ENCODE peak calls at places on chromosomes 12 and 14, in seven cellular contexts. C is fibroblast of pulmonary artery, K is fibroblast of the aortic adventitia, B is fibroblast of lung, S is AG10803, V is mucosa of descending colon, N is lower leg skin. D is an unnamed sample.

GRCh38 chr12:7937867-7938506 is 2.0 kb upstream of the SLC2A3 start:
- DNase-seq in S (no peak), C (peak; percentile 59), B (peak; percentile 22), N (no peak), V (no peak), K (no peak), D (no peak)

GRCh38 chr12:105444050-105444808 is 113.7 kb downstream of the C12orf75 start:
- DNase-seq in S (no peak), K (peak; percentile 46), V (peak; percentile 7), C (peak; percentile 39), B (no peak), N (no peak), D (peak; percentile 75)

GRCh38 chr14:60710506-60710905 is 13.6 kb downstream of the SIX4 start:
- DNase-seq in B (no peak), V (no peak), S (no peak), N (no peak), K (no peak), C (no peak), D (no peak)

GRCh38 chr14:64704743-64705405 is 650 bp downstream of the PLEKHG3 start:
- DNase-seq in K (no peak), V (peak; percentile 62), C (no peak), B (no peak), N (no peak), S (peak; percentile 15), D (no peak)

GRCh38 chr14:104644656-104645055 is 40.1 kb upstream of the TMEM179 start:
- DNase-seq in N (no peak), V (no peak), B (no peak), K (no peak), S (no peak), C (no peak), D (no peak)

GRCh38 chr12:93706387-93706786 is 29.2 kb downstream of the CRADD start:
- DNase-seq in C (no peak), K (no peak), S (no peak), B (no peak), N (no peak), V (no peak), D (peak; percentile 7)

GRCh38 chr12:4780624-4781023 is 60.4 kb downstream of the GALNT8 start:
- DNase-seq in S (no peak), B (no peak), N (peak; percentile 56), V (no peak), K (no peak), C (no peak), D (no peak)

GRCh38 chr14:32408018-32408417 is 78.9 kb downstream of the AKAP6 start:
- DNase-seq in S (no peak), C (peak; percentile 55), B (no peak), K (peak; percentile 13), V (no peak), N (no peak), D (no peak)

GRCh38 chr12:29726321-29726692 is 57.4 kb downstream of the TMTC1 start:
- DNase-seq in N (no peak), V (peak; percentile 7), K (peak; percentile 30), S (no peak), C (peak; percentile 77), B (peak; percentile 47), D (peak; percentile 48)

GRCh38 chr14:28609228-28609828 is 157.3 kb upstream of the FOXG1 start:
- DNase-seq in S (peak; percentile 0), B (peak; percentile 59), V (peak; percentile 64), K (peak; percentile 71), C (peak; percentile 87), N (no peak), D (peak; percentile 10)

GRCh38 chr12:54865683-54866324 is 11.5 kb downstream of the MUCL1 start:
- DNase-seq in K (no peak), N (no peak), B (no peak), V (no peak), C (no peak), S (no peak), D (no peak)

GRCh38 chr12:51326762-51327439 is 2.9 kb upstream of the BIN2 start:
- DNase-seq in S (peak; percentile 72), B (peak; percentile 66), K (peak; percentile 93), N (peak; percentile 37), C (peak; percentile 92), V (no peak), D (peak; percentile 59)

GRCh38 chr12:52687527-52688385 is 7.5 kb upstream of the KRT1 start:
- DNase-seq in N (no peak), B (no peak), V (peak; percentile 35), K (no peak), C (no peak), S (no peak), D (no peak)

GRCh38 chr12:89731064-89731463 is 22.4 kb upstream of the ATP2B1 start:
- DNase-seq in N (no peak), V (no peak), C (peak; percentile 36), S (no peak), B (peak; percentile 40), K (peak; percentile 27), D (peak; percentile 30)

GRCh38 chr14:100658514-100658886 is 68.2 kb upstream of the DLK1 start:
- DNase-seq in N (no peak), S (no peak), C (no peak), B (no peak), V (no peak), K (no peak), D (no peak)

GRCh38 chr12:51855586-51856428 is 7.3 kb upstream of the FIGNL2 start:
- DNase-seq in N (no peak), S (peak; percentile 60), B (no peak), K (peak; percentile 63), C (peak; percentile 35), V (no peak), D (no peak)

GRCh38 chr12:51388066-51388799 is 3.0 kb downstream of the GALNT6 start:
- DNase-seq in C (peak; percentile 65), S (peak; percentile 81), N (peak; percentile 55), B (peak; percentile 82), K (peak; percentile 67), V (no peak), D (no peak)

GRCh38 chr12:43937947-43938346 is 102.1 kb downstream of the TMEM117 start:
- DNase-seq in V (no peak), N (no peak), S (peak; percentile 6), B (peak; percentile 17), C (peak; percentile 17), K (peak; percentile 16), D (peak; percentile 14)

GRCh38 chr14:67485501-67486095 is 2.9 kb downstream of the TMEM229B start:
- DNase-seq in N (no peak), S (peak; percentile 35), K (no peak), B (no peak), V (no peak), C (peak; percentile 46), D (peak; percentile 5)

DNA sequence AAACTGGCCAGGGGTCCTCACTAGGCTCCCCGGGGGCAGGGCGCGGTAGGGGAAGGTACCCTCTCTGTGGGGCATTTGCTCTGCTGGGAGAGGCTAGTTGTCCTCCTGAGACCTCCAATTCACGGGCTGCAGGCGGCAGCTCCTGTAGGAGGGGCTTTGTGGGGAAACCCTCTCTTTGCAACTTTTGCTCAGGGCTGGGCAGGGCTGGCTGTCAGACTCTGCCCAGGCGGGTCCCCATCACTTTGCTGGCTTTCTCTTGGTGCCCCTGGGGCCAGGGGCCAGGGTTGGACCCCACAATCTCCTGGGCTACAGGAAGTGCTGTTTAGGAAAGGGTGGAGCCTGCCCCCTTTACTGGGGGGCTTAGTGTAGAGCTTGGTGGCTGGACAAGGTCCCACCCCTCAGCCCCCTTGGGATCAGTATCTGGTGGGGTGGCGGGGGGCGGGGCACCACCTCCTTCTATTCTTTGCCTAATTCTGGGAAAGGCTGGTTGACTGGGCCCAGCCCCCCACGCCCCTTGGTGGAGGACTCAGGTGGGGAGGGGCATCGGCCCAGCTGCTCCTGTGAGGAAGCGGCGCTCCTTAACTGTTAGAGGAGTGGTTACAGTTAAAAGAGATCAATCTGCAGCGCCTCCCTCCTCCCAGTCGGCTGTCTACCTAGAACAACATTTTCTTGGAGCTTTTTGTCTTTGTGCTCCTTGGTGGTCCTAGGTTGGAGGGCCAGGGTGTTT is 918.7 kb downstream of the AACS start:
- DNase-seq in K (no peak), S (no peak), N (no peak), V (no peak), C (no peak), B (no peak), D (no peak)
- H3K4me3 ChIP-seq in K (peak overlapping the region; percentile 55), S (no peak overlapping the region), N (no peak overlapping the region), V (no peak overlapping the region), C (peak overlapping the region; percentile 5), B (no peak overlapping the region), D (peak overlapping the region; percentile 37)

DNA sequence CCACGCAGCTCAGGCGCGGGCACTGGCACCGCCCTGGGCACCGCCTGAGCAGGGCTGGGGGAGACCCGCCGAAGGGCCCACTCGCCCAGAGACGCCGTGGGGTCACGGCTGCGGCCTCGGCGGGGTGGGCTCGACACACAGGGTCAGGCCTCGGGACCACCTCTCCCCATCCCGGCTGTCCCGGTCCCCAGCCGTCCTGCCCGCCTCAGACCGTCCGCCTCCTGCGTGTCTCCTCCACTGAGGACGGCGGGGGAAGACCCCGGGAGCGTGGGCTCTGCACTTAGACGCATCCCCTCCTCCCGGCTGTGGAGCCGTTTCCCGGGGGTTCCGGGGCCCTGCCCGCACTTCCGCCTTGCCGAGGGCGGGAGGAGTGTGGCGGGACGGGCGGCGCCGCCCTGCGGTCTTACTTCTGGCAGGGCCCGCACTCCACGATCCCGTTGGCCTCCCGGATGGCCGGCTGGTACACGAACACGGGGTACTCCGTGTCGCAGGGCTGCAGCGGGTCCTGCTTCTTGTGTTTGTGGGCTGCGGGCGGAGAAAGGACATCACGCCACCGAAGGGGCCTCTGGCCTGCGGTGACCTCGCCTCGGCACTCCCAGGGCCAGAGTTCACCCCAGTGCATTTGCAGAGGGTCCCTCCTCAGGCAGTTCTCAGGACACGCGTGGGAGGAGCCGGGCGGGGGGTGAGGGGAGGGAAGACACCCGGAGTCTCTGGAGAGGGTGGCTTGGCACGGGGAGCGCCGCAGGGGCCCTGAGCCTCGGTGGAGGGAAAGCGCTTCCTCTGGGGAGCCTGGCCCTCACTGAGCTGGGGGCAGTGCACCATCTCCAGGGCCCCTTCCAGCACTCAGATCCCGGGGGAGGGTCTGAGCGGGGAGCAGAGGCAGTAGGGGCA is 23.1 kb upstream of the LRTM2 start:
- DNase-seq in V (peak; percentile 81), C (no peak), B (no peak), N (no peak), K (no peak), S (peak; percentile 26), D (no peak)
- H3K4me3 ChIP-seq in V (peak overlapping the region; percentile 60), C (peak overlapping the region; percentile 51), B (peak overlapping the region; percentile 67), N (peak overlapping the region; percentile 54), K (peak overlapping the region; percentile 56), S (peak overlapping the region; percentile 65), D (peak overlapping the region; percentile 51)

GRCh38 chr12:57475271-57476161 is 4.2 kb downstream of the ARHGAP9 start:
- DNase-seq in V (no peak), K (peak; percentile 37), N (no peak), B (no peak), S (peak; percentile 28), C (no peak), D (no peak)
- H3K4me3 ChIP-seq in V (no peak overlapping the region), K (no peak overlapping the region), N (no peak overlapping the region), B (no peak overlapping the region), S (peak overlapping the region; percentile 20), C (no peak overlapping the region), D (peak overlapping the region; percentile 29)

GRCh38 chr12:13171921-13172859 is 24.3 kb upstream of the EMP1 start:
- DNase-seq in V (no peak), C (no peak), S (peak; percentile 89), N (no peak), K (peak; percentile 71), B (no peak), D (no peak)

GRCh38 chr12:13173537-13173936 is 23.0 kb upstream of the EMP1 start:
- DNase-seq in B (peak; percentile 89), N (peak; percentile 85), V (peak; percentile 16), S (peak; percentile 96), C (peak; percentile 87), K (peak; percentile 92), D (peak; percentile 93)

GRCh38 chr12:13170892-13171490 is 25.5 kb upstream of the EMP1 start:
- DNase-seq in C (no peak), K (peak; percentile 41), B (no peak), N (no peak), S (peak; percentile 68), V (no peak), D (no peak)

GRCh38 chr12:13175499-13175898 is 21.0 kb upstream of the EMP1 start:
- DNase-seq in S (peak; percentile 83), B (peak; percentile 47), C (no peak), V (no peak), K (peak; percentile 71), N (no peak), D (no peak)

GRCh38 chr12:13173012-13173441 is 23.5 kb upstream of the EMP1 start:
- DNase-seq in K (peak; percentile 89), V (no peak), C (peak; percentile 55), S (peak; percentile 95), N (no peak), B (peak; percentile 91), D (no peak)
- H3K4me3 ChIP-seq in K (no peak overlapping the region), V (no peak overlapping the region), C (no peak overlapping the region), S (no peak overlapping the region), N (no peak overlapping the region), B (peak overlapping the region; percentile 1), D (no peak overlapping the region)